ENCODE peak calls at places on chromosomes 4 and X, in four cellular contexts. T is upper lobe of right lung, L is left lung, V is pancreas. Y is an unnamed sample.

GRCh38 chr4:41939016-41939623 is 3.9 kb downstream of the TMEM33 start:
- DNase-seq in L (no peak), T (no peak), V (no peak), Y (no peak)

GRCh38 chrX:617891-618290 is 12.7 kb upstream of the SHOX start:
- DNase-seq in T (no peak), L (no peak), V (no peak), Y (peak)

GRCh38 chrX:15350329-15350996 is 15.1 kb upstream of the PIGA start:
- DNase-seq in V (no peak), L (no peak), T (no peak), Y (no peak)

GRCh38 chrX:14941301-14941700 is 68.1 kb downstream of the MOSPD2 start:
- DNase-seq in V (no peak), T (no peak), L (no peak), Y (no peak)

GRCh38 chr4:146338512-146338911 is 124.2 kb downstream of the REELD1 start:
- DNase-seq in V (no peak), L (no peak), T (no peak), Y (no peak)

GRCh38 chr4:2792396-2792710 is 532 bp upstream of the SH3BP2 start:
- DNase-seq in T (no peak), V (no peak), L (peak), Y (no peak)

GRCh38 chrX:112866175-112866574 is 25.5 kb upstream of the AMOT start:
- DNase-seq in L (no peak), T (no peak), V (no peak), Y (no peak)

GRCh38 chrX:111168314-111168713 is 72.3 kb downstream of the PAK3 start:
- DNase-seq in L (no peak), V (no peak), T (no peak), Y (no peak)

GRCh38 chrX:133005038-133005437 is 46.6 kb upstream of the HS6ST2 start:
- DNase-seq in V (no peak), T (no peak), L (no peak), Y (no peak)

GRCh38 chrX:85379174-85379907 is at the start of gene POF1B:
- DNase-seq in V (peak), T (no peak), L (peak), Y (no peak)

GRCh38 chrX:100680756-100681155 is 36.8 kb downstream of the SRPX2 start:
- DNase-seq in V (no peak), T (no peak), L (no peak), Y (no peak)

GRCh38 chr4:54473077-54473545 is 184.6 kb upstream of the KIT start:
- DNase-seq in V (no peak), T (no peak), L (no peak), Y (no peak)

GRCh38 chr4:38782452-38783108 is at the start of gene TLR10:
- DNase-seq in T (no peak), V (peak), L (no peak), Y (no peak)

GRCh38 chr4:180280076-180280475 is 1963.1 kb upstream of the TENM3 start:
- DNase-seq in V (no peak), L (no peak), T (no peak), Y (no peak)

GRCh38 chr4:138540056-138540800 is 298.1 kb upstream of the SLC7A11 start:
- DNase-seq in V (no peak), T (no peak), L (no peak), Y (no peak)

GRCh38 chr4:185016946-185017797 is 1.1 kb upstream of the HELT start:
- DNase-seq in L (no peak), T (no peak), V (no peak), Y (no peak)

GRCh38 chrX:132622130-132622529 is 133.3 kb upstream of the MBNL3 start:
- DNase-seq in T (no peak), L (no peak), V (no peak), Y (no peak)

GRCh38 chr4:73620115-73620792 is at the start of gene RASSF6:
- DNase-seq in L (peak), V (peak), T (peak), Y (no peak)
- TF ChIP-seq CTCF in L (no peak), V (no peak), T (no peak), Y (no peak)

GRCh38 chrX:150449313-150449712 is 86.2 kb downstream of the MAMLD1 start:
- DNase-seq in L (no peak), T (no peak), V (no peak), Y (no peak)
- TF ChIP-seq CTCF in L (no peak), T (no peak), V (no peak), Y (no peak)

GRCh38 chr4:140641105-140641555 is 72.4 kb upstream of the UCP1 start:
- DNase-seq in T (no peak), V (no peak), L (no peak), Y (no peak)

GRCh38 chr4:140633951-140634350 is 65.2 kb upstream of the UCP1 start:
- DNase-seq in L (no peak), T (no peak), V (no peak), Y (no peak)

GRCh38 chr4:140635606-140636005 is 66.8 kb upstream of the UCP1 start:
- DNase-seq in T (peak), V (peak), L (peak), Y (no peak)

GRCh38 chr4:140640150-140640748 is 71.5 kb upstream of the UCP1 start:
- DNase-seq in L (no peak), T (no peak), V (no peak), Y (no peak)

GRCh38 chr4:140637836-140638235 is 69.1 kb upstream of the UCP1 start:
- DNase-seq in T (no peak), L (no peak), V (no peak), Y (no peak)
- TF ChIP-seq CTCF in T (peak), L (peak), V (no peak), Y (peak)

GRCh38 chr4:156294577-156294976 is 340.9 kb upstream of the CTSO start:
- DNase-seq in V (no peak), T (no peak), L (no peak), Y (no peak)
- TF ChIP-seq CTCF in V (no peak), T (peak), L (no peak), Y (peak)

GRCh38 chr4:5125326-5125725 is 74.0 kb downstream of the STK32B start:
- DNase-seq in T (no peak), V (no peak), L (no peak), Y (no peak)

GRCh38 chr4:5122114-5122513 is 70.8 kb downstream of the STK32B start:
- DNase-seq in V (no peak), L (no peak), T (no peak), Y (no peak)

GRCh38 chr4:5126857-5127256 is 75.6 kb downstream of the STK32B start:
- DNase-seq in T (no peak), V (no peak), L (no peak), Y (no peak)

GRCh38 chr4:5127556-5127955 is 76.3 kb downstream of the STK32B start:
- DNase-seq in L (no peak), V (no peak), T (no peak), Y (no peak)

GRCh38 chr4:5124876-5125275 is 73.6 kb downstream of the STK32B start:
- DNase-seq in T (no peak), V (no peak), L (no peak), Y (no peak)
- TF ChIP-seq CTCF in T (no peak), V (no peak), L (no peak), Y (no peak)